ENCODE peak calls at places on chromosomes 4 and X, in ten cellular contexts. X is astrocyte of the cerebellum; P is RPMI7951; V is activated CD4-positive, alpha-beta T cell treated with anti-CD3 and anti-CD28 coated beads, Interleukin-2, amount 50 U/mL, for 4 hours; L is activated naive CD4-positive, alpha-beta T cell treated with Interleukin-2 at 50 U/mL for 16 hours; H is ovary; R is right atrium auricular region; F is cardiac muscle cell; Y is Right ventricle myocardium superior; N is fibroblast of pulmonary artery. E is an unnamed sample.

GRCh38 chrX:18010251-18010650 is 149.2 kb upstream of the RAI2 start:
- DNase-seq in X (no peak), P (no peak), V (no peak), L (no peak), H (no peak), R (no peak), F (no peak), Y (no peak), N (no peak), E (no peak)

GRCh38 chrX:45749375-45749774 is 548.7 kb upstream of the DIPK2B start:
- DNase-seq in X (no peak), P (peak), V (no peak), L (no peak), H (no peak), R (no peak), F (no peak), Y (no peak), N (peak), E (no peak)

GRCh38 chrX:129840334-129840733 is 3.4 kb downstream of the ZDHHC9 start:
- DNase-seq in X (no peak), P (no peak), V (no peak), L (no peak), H (no peak), R (no peak), F (no peak), Y (no peak), N (no peak), E (no peak)

GRCh38 chr4:8708401-8709021 is 115.9 kb downstream of the CPZ start:
- DNase-seq in X (no peak), P (no peak), V (no peak), L (no peak), H (no peak), R (no peak), F (no peak), Y (no peak), N (no peak), E (peak)

GRCh38 chr4:159593651-159594050 is 490.8 kb downstream of the RAPGEF2 start:
- DNase-seq in X (no peak), P (no peak), V (no peak), L (no peak), H (no peak), R (no peak), F (no peak), Y (no peak), N (no peak), E (no peak)

GRCh38 chr4:81351653-81352455 is 119.9 kb downstream of the RASGEF1B start:
- DNase-seq in X (peak), P (peak), V (peak), L (peak), H (peak), R (peak), F (peak), Y (peak), N (peak), E (peak)

GRCh38 chr4:85825937-85826678 is 351.2 kb downstream of the ARHGAP24 start:
- DNase-seq in X (peak), P (peak), V (no peak), L (no peak), H (no peak), R (no peak), F (peak), Y (no peak), N (peak), E (no peak)

GRCh38 chrX:124328765-124329164 is 3.7 kb upstream of the TEX13D start:
- DNase-seq in X (no peak), P (peak), V (no peak), L (no peak), H (no peak), R (no peak), F (no peak), Y (no peak), N (no peak), E (no peak)

GRCh38 chr4:137267024-137267423 is 265.3 kb downstream of the PCDH18 start:
- DNase-seq in X (no peak), P (peak), V (no peak), L (no peak), H (no peak), R (no peak), F (no peak), Y (no peak), N (peak), E (no peak)